ENCODE peak calls at places on chromosome 12, in five cellular contexts. One of them, this sample, is unnamed.

GRCh38 chr12:93707836-93708235 is 30.7 kb downstream of the CRADD start:
- DNase-seq in Right ventricle myocardium superior: no peak
- DNase-seq in NCI-H1092 treated with DMSO at 0.1 percent for 48 hours: no peak
- DNase-seq in stimulated activated CD4-positive, alpha-beta T cell treated with anti-CD3 and anti-CD28 coated beads, Interleukin-1b, Interleukin-23, amount 100 ng/mL, for 48 hours: no peak
- DNase-seq in activated CD8-positive, alpha-beta memory T cell treated with anti-CD3 and anti-CD28 coated beads, Interleukin-2, amount 10 ng/mL, durations not matched to agents 7 days and 5 days: no peak
- DNase-seq in this sample: no peak

GRCh38 chr12:6200266-6201198 is at the start of gene CD9:
- DNase-seq in stimulated activated CD4-positive, alpha-beta T cell treated with anti-CD3 and anti-CD28 coated beads, Interleukin-1b, Interleukin-23, amount 100 ng/mL, for 48 hours: peak; percentile 16
- DNase-seq in activated CD8-positive, alpha-beta memory T cell treated with anti-CD3 and anti-CD28 coated beads, Interleukin-2, amount 10 ng/mL, durations not matched to agents 7 days and 5 days: no peak
- DNase-seq in Right ventricle myocardium superior: peak; percentile 77
- DNase-seq in NCI-H1092 treated with DMSO at 0.1 percent for 48 hours: no peak
- DNase-seq in this sample: peak; percentile 70

GRCh38 chr12:32115404-32116104 is 8.9 kb downstream of the BICD1 start:
- DNase-seq in NCI-H1092 treated with DMSO at 0.1 percent for 48 hours: no peak
- DNase-seq in stimulated activated CD4-positive, alpha-beta T cell treated with anti-CD3 and anti-CD28 coated beads, Interleukin-1b, Interleukin-23, amount 100 ng/mL, for 48 hours: no peak
- DNase-seq in Right ventricle myocardium superior: peak; percentile 79
- DNase-seq in activated CD8-positive, alpha-beta memory T cell treated with anti-CD3 and anti-CD28 coated beads, Interleukin-2, amount 10 ng/mL, durations not matched to agents 7 days and 5 days: no peak
- DNase-seq in this sample: no peak

GRCh38 chr12:7131502-7131866 is 1.3 kb downstream of the CLSTN3 start:
- DNase-seq in stimulated activated CD4-positive, alpha-beta T cell treated with anti-CD3 and anti-CD28 coated beads, Interleukin-1b, Interleukin-23, amount 100 ng/mL, for 48 hours: peak; percentile 19
- DNase-seq in Right ventricle myocardium superior: peak; percentile 40
- DNase-seq in NCI-H1092 treated with DMSO at 0.1 percent for 48 hours: no peak
- DNase-seq in activated CD8-positive, alpha-beta memory T cell treated with anti-CD3 and anti-CD28 coated beads, Interleukin-2, amount 10 ng/mL, durations not matched to agents 7 days and 5 days: peak; percentile 88
- DNase-seq in this sample: no peak

GRCh38 chr12:93104535-93104934 is 175.4 kb upstream of the EEA1 start:
- DNase-seq in activated CD8-positive, alpha-beta memory T cell treated with anti-CD3 and anti-CD28 coated beads, Interleukin-2, amount 10 ng/mL, durations not matched to agents 7 days and 5 days: no peak
- DNase-seq in NCI-H1092 treated with DMSO at 0.1 percent for 48 hours: no peak
- DNase-seq in stimulated activated CD4-positive, alpha-beta T cell treated with anti-CD3 and anti-CD28 coated beads, Interleukin-1b, Interleukin-23, amount 100 ng/mL, for 48 hours: no peak
- DNase-seq in Right ventricle myocardium superior: no peak
- DNase-seq in this sample: no peak

GRCh38 chr12:4962539-4963486 is 53.1 kb downstream of the KCNA1 start:
- DNase-seq in stimulated activated CD4-positive, alpha-beta T cell treated with anti-CD3 and anti-CD28 coated beads, Interleukin-1b, Interleukin-23, amount 100 ng/mL, for 48 hours: no peak
- DNase-seq in activated CD8-positive, alpha-beta memory T cell treated with anti-CD3 and anti-CD28 coated beads, Interleukin-2, amount 10 ng/mL, durations not matched to agents 7 days and 5 days: no peak
- DNase-seq in NCI-H1092 treated with DMSO at 0.1 percent for 48 hours: no peak
- DNase-seq in Right ventricle myocardium superior: no peak
- DNase-seq in this sample: no peak

GRCh38 chr12:124457287-124458219 is 109.9 kb downstream of the NCOR2 start:
- DNase-seq in Right ventricle myocardium superior: peak; percentile 90
- DNase-seq in NCI-H1092 treated with DMSO at 0.1 percent for 48 hours: no peak
- DNase-seq in activated CD8-positive, alpha-beta memory T cell treated with anti-CD3 and anti-CD28 coated beads, Interleukin-2, amount 10 ng/mL, durations not matched to agents 7 days and 5 days: peak; percentile 71
- DNase-seq in stimulated activated CD4-positive, alpha-beta T cell treated with anti-CD3 and anti-CD28 coated beads, Interleukin-1b, Interleukin-23, amount 100 ng/mL, for 48 hours: peak; percentile 47
- DNase-seq in this sample: no peak

GRCh38 chr12:107552263-107552662 is 133.3 kb upstream of the PWP1 start:
- DNase-seq in Right ventricle myocardium superior: no peak
- DNase-seq in stimulated activated CD4-positive, alpha-beta T cell treated with anti-CD3 and anti-CD28 coated beads, Interleukin-1b, Interleukin-23, amount 100 ng/mL, for 48 hours: no peak
- DNase-seq in NCI-H1092 treated with DMSO at 0.1 percent for 48 hours: no peak
- DNase-seq in activated CD8-positive, alpha-beta memory T cell treated with anti-CD3 and anti-CD28 coated beads, Interleukin-2, amount 10 ng/mL, durations not matched to agents 7 days and 5 days: no peak
- DNase-seq in this sample: no peak

GRCh38 chr12:69157023-69157655 is 82.2 kb upstream of the CPSF6 start:
- DNase-seq in NCI-H1092 treated with DMSO at 0.1 percent for 48 hours: peak; percentile 59
- DNase-seq in Right ventricle myocardium superior: peak; percentile 90
- DNase-seq in stimulated activated CD4-positive, alpha-beta T cell treated with anti-CD3 and anti-CD28 coated beads, Interleukin-1b, Interleukin-23, amount 100 ng/mL, for 48 hours: peak; percentile 92
- DNase-seq in activated CD8-positive, alpha-beta memory T cell treated with anti-CD3 and anti-CD28 coated beads, Interleukin-2, amount 10 ng/mL, durations not matched to agents 7 days and 5 days: peak; percentile 96
- DNase-seq in this sample: peak; percentile 95

GRCh38 chr12:29048787-29049186 is 100.3 kb upstream of the FAR2 start:
- DNase-seq in activated CD8-positive, alpha-beta memory T cell treated with anti-CD3 and anti-CD28 coated beads, Interleukin-2, amount 10 ng/mL, durations not matched to agents 7 days and 5 days: no peak
- DNase-seq in stimulated activated CD4-positive, alpha-beta T cell treated with anti-CD3 and anti-CD28 coated beads, Interleukin-1b, Interleukin-23, amount 100 ng/mL, for 48 hours: no peak
- DNase-seq in Right ventricle myocardium superior: no peak
- DNase-seq in NCI-H1092 treated with DMSO at 0.1 percent for 48 hours: no peak
- DNase-seq in this sample: no peak

GRCh38 chr12:77724367-77724957 is 106.2 kb upstream of the NAV3 start:
- DNase-seq in activated CD8-positive, alpha-beta memory T cell treated with anti-CD3 and anti-CD28 coated beads, Interleukin-2, amount 10 ng/mL, durations not matched to agents 7 days and 5 days: no peak
- DNase-seq in stimulated activated CD4-positive, alpha-beta T cell treated with anti-CD3 and anti-CD28 coated beads, Interleukin-1b, Interleukin-23, amount 100 ng/mL, for 48 hours: no peak
- DNase-seq in NCI-H1092 treated with DMSO at 0.1 percent for 48 hours: peak; percentile 81
- DNase-seq in Right ventricle myocardium superior: no peak
- DNase-seq in this sample: no peak

GRCh38 chr12:21221778-21222177 is 90.8 kb downstream of the SLCO1B1 start:
- DNase-seq in stimulated activated CD4-positive, alpha-beta T cell treated with anti-CD3 and anti-CD28 coated beads, Interleukin-1b, Interleukin-23, amount 100 ng/mL, for 48 hours: no peak
- DNase-seq in Right ventricle myocardium superior: no peak
- DNase-seq in NCI-H1092 treated with DMSO at 0.1 percent for 48 hours: no peak
- DNase-seq in activated CD8-positive, alpha-beta memory T cell treated with anti-CD3 and anti-CD28 coated beads, Interleukin-2, amount 10 ng/mL, durations not matched to agents 7 days and 5 days: no peak
- DNase-seq in this sample: no peak

GRCh38 chr12:131711551-131712205 is 788 bp downstream of the SFSWAP start:
- DNase-seq in NCI-H1092 treated with DMSO at 0.1 percent for 48 hours: no peak
- DNase-seq in Right ventricle myocardium superior: no peak
- DNase-seq in stimulated activated CD4-positive, alpha-beta T cell treated with anti-CD3 and anti-CD28 coated beads, Interleukin-1b, Interleukin-23, amount 100 ng/mL, for 48 hours: no peak
- DNase-seq in activated CD8-positive, alpha-beta memory T cell treated with anti-CD3 and anti-CD28 coated beads, Interleukin-2, amount 10 ng/mL, durations not matched to agents 7 days and 5 days: no peak
- DNase-seq in this sample: no peak

GRCh38 chr12:62123721-62124203 is 136.4 kb upstream of the USP15 start:
- DNase-seq in stimulated activated CD4-positive, alpha-beta T cell treated with anti-CD3 and anti-CD28 coated beads, Interleukin-1b, Interleukin-23, amount 100 ng/mL, for 48 hours: peak; percentile 37
- DNase-seq in activated CD8-positive, alpha-beta memory T cell treated with anti-CD3 and anti-CD28 coated beads, Interleukin-2, amount 10 ng/mL, durations not matched to agents 7 days and 5 days: peak; percentile 47
- DNase-seq in Right ventricle myocardium superior: no peak
- DNase-seq in NCI-H1092 treated with DMSO at 0.1 percent for 48 hours: peak; percentile 20
- DNase-seq in this sample: peak; percentile 67

GRCh38 chr12:25975179-25975578 is 16.7 kb downstream of the RASSF8 start:
- DNase-seq in stimulated activated CD4-positive, alpha-beta T cell treated with anti-CD3 and anti-CD28 coated beads, Interleukin-1b, Interleukin-23, amount 100 ng/mL, for 48 hours: no peak
- DNase-seq in Right ventricle myocardium superior: no peak
- DNase-seq in activated CD8-positive, alpha-beta memory T cell treated with anti-CD3 and anti-CD28 coated beads, Interleukin-2, amount 10 ng/mL, durations not matched to agents 7 days and 5 days: no peak
- DNase-seq in NCI-H1092 treated with DMSO at 0.1 percent for 48 hours: no peak
- DNase-seq in this sample: no peak

GRCh38 chr12:30887226-30887625 is 39.3 kb upstream of the TSPAN11 start:
- DNase-seq in stimulated activated CD4-positive, alpha-beta T cell treated with anti-CD3 and anti-CD28 coated beads, Interleukin-1b, Interleukin-23, amount 100 ng/mL, for 48 hours: no peak
- DNase-seq in activated CD8-positive, alpha-beta memory T cell treated with anti-CD3 and anti-CD28 coated beads, Interleukin-2, amount 10 ng/mL, durations not matched to agents 7 days and 5 days: no peak
- DNase-seq in Right ventricle myocardium superior: no peak
- DNase-seq in NCI-H1092 treated with DMSO at 0.1 percent for 48 hours: no peak
- DNase-seq in this sample: no peak

GRCh38 chr12:6262211-6262610 is 48.3 kb upstream of the PLEKHG6 start:
- DNase-seq in NCI-H1092 treated with DMSO at 0.1 percent for 48 hours: no peak
- DNase-seq in Right ventricle myocardium superior: no peak
- DNase-seq in stimulated activated CD4-positive, alpha-beta T cell treated with anti-CD3 and anti-CD28 coated beads, Interleukin-1b, Interleukin-23, amount 100 ng/mL, for 48 hours: no peak
- DNase-seq in activated CD8-positive, alpha-beta memory T cell treated with anti-CD3 and anti-CD28 coated beads, Interleukin-2, amount 10 ng/mL, durations not matched to agents 7 days and 5 days: no peak
- DNase-seq in this sample: no peak

GRCh38 chr12:108571604-108572165 is 9.3 kb downstream of the ISCU start:
- DNase-seq in activated CD8-positive, alpha-beta memory T cell treated with anti-CD3 and anti-CD28 coated beads, Interleukin-2, amount 10 ng/mL, durations not matched to agents 7 days and 5 days: no peak
- DNase-seq in Right ventricle myocardium superior: no peak
- DNase-seq in NCI-H1092 treated with DMSO at 0.1 percent for 48 hours: no peak
- DNase-seq in stimulated activated CD4-positive, alpha-beta T cell treated with anti-CD3 and anti-CD28 coated beads, Interleukin-1b, Interleukin-23, amount 100 ng/mL, for 48 hours: no peak
- DNase-seq in this sample: no peak

GRCh38 chr12:43675048-43675904 is 83.3 kb downstream of the PUS7L start:
- DNase-seq in activated CD8-positive, alpha-beta memory T cell treated with anti-CD3 and anti-CD28 coated beads, Interleukin-2, amount 10 ng/mL, durations not matched to agents 7 days and 5 days: no peak
- DNase-seq in NCI-H1092 treated with DMSO at 0.1 percent for 48 hours: no peak
- DNase-seq in Right ventricle myocardium superior: no peak
- DNase-seq in stimulated activated CD4-positive, alpha-beta T cell treated with anti-CD3 and anti-CD28 coated beads, Interleukin-1b, Interleukin-23, amount 100 ng/mL, for 48 hours: no peak
- DNase-seq in this sample: no peak

GRCh38 chr12:109064143-109064542 is 11.8 kb downstream of the USP30 start:
- DNase-seq in NCI-H1092 treated with DMSO at 0.1 percent for 48 hours: no peak
- DNase-seq in Right ventricle myocardium superior: no peak
- DNase-seq in stimulated activated CD4-positive, alpha-beta T cell treated with anti-CD3 and anti-CD28 coated beads, Interleukin-1b, Interleukin-23, amount 100 ng/mL, for 48 hours: no peak
- DNase-seq in activated CD8-positive, alpha-beta memory T cell treated with anti-CD3 and anti-CD28 coated beads, Interleukin-2, amount 10 ng/mL, durations not matched to agents 7 days and 5 days: no peak
- DNase-seq in this sample: no peak